ENCODE peak calls at places on chromosomes 6 and 20, in eight cellular contexts. One of them, this sample, is unnamed.

GRCh38 chr20:40431611-40432010 is 257.4 kb downstream of the MAFB start:
- DNase-seq in AG20443: peak
- DNase-seq in ovary: no peak
- DNase-seq in spleen: no peak
- DNase-seq in GM06990: no peak
- DNase-seq in NCI-H2081: no peak
- DNase-seq in thoracic aorta: no peak
- DNase-seq in NCI-H2171: no peak
- DNase-seq in this sample: no peak

GRCh38 chr6:116528800-116529199 is 16.7 kb downstream of the TRAPPC3L start:
- DNase-seq in AG20443: no peak
- DNase-seq in ovary: no peak
- DNase-seq in spleen: no peak
- DNase-seq in GM06990: no peak
- DNase-seq in NCI-H2081: no peak
- DNase-seq in thoracic aorta: no peak
- DNase-seq in NCI-H2171: no peak
- DNase-seq in this sample: no peak

GRCh38 chr6:100456881-100457220 is 7.9 kb downstream of the SIM1 start:
- DNase-seq in AG20443: no peak
- DNase-seq in ovary: no peak
- DNase-seq in spleen: no peak
- DNase-seq in GM06990: no peak
- DNase-seq in NCI-H2081: no peak
- DNase-seq in thoracic aorta: no peak
- DNase-seq in NCI-H2171: no peak
- DNase-seq in this sample: no peak

GRCh38 chr6:113361014-113361645 is 496.0 kb upstream of the MARCKS start:
- DNase-seq in AG20443: peak
- DNase-seq in ovary: no peak
- DNase-seq in spleen: no peak
- DNase-seq in GM06990: no peak
- DNase-seq in NCI-H2081: no peak
- DNase-seq in thoracic aorta: no peak
- DNase-seq in NCI-H2171: no peak
- DNase-seq in this sample: no peak

GRCh38 chr6:9896806-9897205 is 518.1 kb downstream of the TFAP2A start:
- DNase-seq in AG20443: no peak
- DNase-seq in ovary: no peak
- DNase-seq in spleen: no peak
- DNase-seq in GM06990: no peak
- DNase-seq in NCI-H2081: no peak
- DNase-seq in thoracic aorta: no peak
- DNase-seq in NCI-H2171: no peak
- DNase-seq in this sample: no peak

GRCh38 chr20:4946585-4947378 is 54.5 kb downstream of the SLC23A2 start:
- DNase-seq in AG20443: peak
- DNase-seq in ovary: no peak
- DNase-seq in spleen: no peak
- DNase-seq in GM06990: peak
- DNase-seq in NCI-H2081: no peak
- DNase-seq in thoracic aorta: no peak
- DNase-seq in NCI-H2171: no peak
- DNase-seq in this sample: peak

GRCh38 chr6:119856136-119856535 is 506.6 kb upstream of the MAN1A1 start:
- DNase-seq in AG20443: no peak
- DNase-seq in ovary: no peak
- DNase-seq in spleen: no peak
- DNase-seq in GM06990: no peak
- DNase-seq in NCI-H2081: no peak
- DNase-seq in thoracic aorta: no peak
- DNase-seq in NCI-H2171: no peak
- DNase-seq in this sample: peak

GRCh38 chr6:111177131-111177530 is 89.8 kb downstream of the SLC16A10 start:
- DNase-seq in AG20443: no peak
- DNase-seq in ovary: no peak
- DNase-seq in spleen: no peak
- DNase-seq in GM06990: no peak
- DNase-seq in NCI-H2081: no peak
- DNase-seq in thoracic aorta: no peak
- DNase-seq in NCI-H2171: no peak
- DNase-seq in this sample: no peak

GRCh38 chr6:157272372-157272771 is 50.9 kb downstream of the TMEM242 start:
- DNase-seq in AG20443: no peak
- DNase-seq in ovary: no peak
- DNase-seq in spleen: peak
- DNase-seq in GM06990: no peak
- DNase-seq in NCI-H2081: no peak
- DNase-seq in thoracic aorta: no peak
- DNase-seq in NCI-H2171: no peak
- DNase-seq in this sample: no peak

GRCh38 chr6:56840467-56841371 is 114.2 kb upstream of the BEND6 start:
- DNase-seq in AG20443: peak
- DNase-seq in ovary: no peak
- DNase-seq in spleen: no peak
- DNase-seq in GM06990: no peak
- DNase-seq in NCI-H2081: no peak
- DNase-seq in thoracic aorta: no peak
- DNase-seq in NCI-H2171: no peak
- DNase-seq in this sample: no peak

GRCh38 chr6:170032197-170032596 is 258.7 kb downstream of the DLL1 start:
- DNase-seq in AG20443: no peak
- DNase-seq in ovary: peak
- DNase-seq in spleen: peak
- DNase-seq in GM06990: no peak
- DNase-seq in NCI-H2081: no peak
- DNase-seq in thoracic aorta: no peak
- DNase-seq in NCI-H2171: no peak
- DNase-seq in this sample: no peak

GRCh38 chr20:33091693-33092092 is 12.2 kb downstream of the BPIFB4 start:
- DNase-seq in AG20443: no peak
- DNase-seq in ovary: no peak
- DNase-seq in spleen: no peak
- DNase-seq in GM06990: no peak
- DNase-seq in NCI-H2081: no peak
- DNase-seq in thoracic aorta: no peak
- DNase-seq in NCI-H2171: no peak
- DNase-seq in this sample: no peak

GRCh38 chr20:59665656-59666555 is 61.6 kb downstream of the PHACTR3 start:
- DNase-seq in AG20443: no peak
- DNase-seq in ovary: no peak
- DNase-seq in spleen: no peak
- DNase-seq in GM06990: no peak
- DNase-seq in NCI-H2081: no peak
- DNase-seq in thoracic aorta: no peak
- DNase-seq in NCI-H2171: no peak
- DNase-seq in this sample: no peak

This sample was measured in GM13976.